ENCODE peak calls at places on chromosomes 13 and 19, in seven cellular contexts. B is dorsolateral prefrontal cortex, C is Caco-2, W is MCF 10A, P is AG09319, F is right atrium auricular region, Q is prostate gland. R is an unnamed sample.

GRCh38 chr19:32837531-32837930 is 32.0 kb downstream of the SLC7A9 start:
- DNase-seq in B (no peak), C (no peak), W (no peak), P (no peak), F (no peak), Q (no peak), R (no peak)

GRCh38 chr19:2550431-2551171 is 74.7 kb downstream of the GADD45B start:
- DNase-seq in B (peak), C (no peak), W (no peak), P (no peak), F (no peak), Q (no peak), R (no peak)

GRCh38 chr19:51116736-51117135 is 8.0 kb upstream of the SIGLEC9 start:
- DNase-seq in B (no peak), C (no peak), W (no peak), P (no peak), F (no peak), Q (no peak), R (no peak)

GRCh38 chr19:52945652-52946321 is 16.9 kb downstream of the ZNF816 start:
- DNase-seq in B (no peak), C (no peak), W (no peak), P (no peak), F (no peak), Q (peak), R (no peak)

GRCh38 chr13:46172531-46172991 is 9.4 kb downstream of the LCP1 start:
- DNase-seq in B (no peak), C (no peak), W (no peak), P (no peak), F (no peak), Q (no peak), R (no peak)

GRCh38 chr19:41373993-41374392 is 2.3 kb upstream of the TMEM91 start:
- DNase-seq in B (peak), C (no peak), W (peak), P (peak), F (peak), Q (peak), R (no peak)

GRCh38 chr19:10450853-10451609 is 30.7 kb downstream of the PDE4A start:
- DNase-seq in B (no peak), C (peak), W (peak), P (no peak), F (no peak), Q (no peak), R (no peak)

GRCh38 chr19:38769635-38770211 is 3.6 kb downstream of the LGALS7 start:
- DNase-seq in B (peak), C (peak), W (peak), P (peak), F (peak), Q (peak), R (peak)

GRCh38 chr19:12715929-12716328 is 7.8 kb downstream of the TNPO2 start:
- DNase-seq in B (no peak), C (no peak), W (no peak), P (no peak), F (no peak), Q (no peak), R (no peak)

GRCh38 chr13:60000081-60000480 is 163.6 kb downstream of the DIAPH3 start:
- DNase-seq in B (no peak), C (no peak), W (no peak), P (no peak), F (no peak), Q (no peak), R (no peak)

GRCh38 chr19:47430041-47430802 is 10.9 kb upstream of the MEIS3 start:
- DNase-seq in B (no peak), C (no peak), W (no peak), P (no peak), F (no peak), Q (peak), R (no peak)

GRCh38 chr19:57338798-57339378 is 12.2 kb upstream of the ZNF304 start:
- DNase-seq in B (no peak), C (no peak), W (no peak), P (no peak), F (no peak), Q (no peak), R (no peak)

GRCh38 chr19:44814517-44814916 is 5.6 kb downstream of the BCAM start:
- DNase-seq in B (no peak), C (no peak), W (no peak), P (no peak), F (no peak), Q (no peak), R (no peak)

GRCh38 chr19:33868076-33868735 is 71.5 kb downstream of the KCTD15 start:
- DNase-seq in B (no peak), C (no peak), W (no peak), P (no peak), F (no peak), Q (no peak), R (no peak)

GRCh38 chr13:99144306-99144705 is 56.3 kb upstream of the UBAC2 start:
- DNase-seq in B (no peak), C (no peak), W (no peak), P (no peak), F (no peak), Q (no peak), R (no peak)

GRCh38 chr13:98688373-98688772 is 64.1 kb downstream of the SLC15A1 start:
- DNase-seq in B (no peak), C (no peak), W (no peak), P (no peak), F (no peak), Q (no peak), R (no peak)

GRCh38 chr19:10407102-10407501 is 3.8 kb upstream of the CDC37 start:
- DNase-seq in B (no peak), C (no peak), W (no peak), P (no peak), F (no peak), Q (no peak), R (no peak)

GRCh38 chr13:100646030-100646673 is 28.4 kb downstream of the TMTC4 start:
- DNase-seq in B (peak), C (peak), W (peak), P (no peak), F (no peak), Q (no peak), R (peak)

GRCh38 chr19:43469160-43469480 is 3.7 kb upstream of the LYPD3 start:
- DNase-seq in B (no peak), C (no peak), W (no peak), P (no peak), F (no peak), Q (no peak), R (no peak)

GRCh38 chr13:82878536-82878935 is 1003.7 kb downstream of the SLITRK1 start:
- DNase-seq in B (no peak), C (no peak), W (peak), P (no peak), F (no peak), Q (no peak), R (no peak)

GRCh38 chr13:86020350-86021002 is 221.3 kb upstream of the SLITRK6 start:
- DNase-seq in B (no peak), C (no peak), W (peak), P (peak), F (no peak), Q (no peak), R (no peak)

GRCh38 chr19:2039082-2039958 is 11.7 kb downstream of the MKNK2 start:
- DNase-seq in B (no peak), C (no peak), W (no peak), P (no peak), F (no peak), Q (peak), R (no peak)

GRCh38 chr19:33373701-33374405 is at the start of gene CEBPG:
- DNase-seq in B (no peak), C (peak), W (peak), P (peak), F (no peak), Q (no peak), R (peak)

GRCh38 chr19:3389876-3390361 is 23.5 kb downstream of the NFIC start:
- DNase-seq in B (no peak), C (no peak), W (peak), P (no peak), F (no peak), Q (peak), R (no peak)

GRCh38 chr19:3880471-3881271 is at the start of gene ATCAY:
- DNase-seq in B (peak), C (no peak), W (no peak), P (no peak), F (no peak), Q (no peak), R (no peak)

GRCh38 chr13:61414686-61415664 is 674 bp downstream of the PCDH20 start:
- DNase-seq in B (peak), C (peak), W (peak), P (no peak), F (no peak), Q (peak), R (peak)

GRCh38 chr13:79119578-79120107 is 286.4 kb downstream of the RBM26 start:
- DNase-seq in B (no peak), C (no peak), W (no peak), P (no peak), F (no peak), Q (no peak), R (no peak)

GRCh38 chr19:44401108-44401786 is at the start of gene ZNF285:
- DNase-seq in B (peak), C (peak), W (peak), P (peak), F (peak), Q (peak), R (peak)

GRCh38 chr19:33659835-33660234 is 38.1 kb downstream of the CHST8 start:
- DNase-seq in B (no peak), C (no peak), W (no peak), P (no peak), F (no peak), Q (no peak), R (no peak)

GRCh38 chr13:23960566-23961156 is 63.4 kb upstream of the C1QTNF9B start:
- DNase-seq in B (no peak), C (peak), W (peak), P (no peak), F (no peak), Q (no peak), R (peak)

GRCh38 chr13:34207334-34207733 is 389.4 kb downstream of the RFC3 start:
- DNase-seq in B (no peak), C (peak), W (peak), P (no peak), F (no peak), Q (no peak), R (no peak)
- TF ChIP-seq CTCF in B (no peak), C (no peak), W (no peak), P (no peak), F (no peak), Q (no peak), R (no peak)

GRCh38 chr19:6196361-6196760 is 60.9 kb downstream of the ACSBG2 start:
- DNase-seq in B (no peak), C (no peak), W (no peak), P (no peak), F (no peak), Q (no peak), R (no peak)

GRCh38 chr19:6198896-6199239 is 63.4 kb downstream of the ACSBG2 start:
- DNase-seq in B (no peak), C (peak), W (no peak), P (no peak), F (no peak), Q (no peak), R (no peak)

GRCh38 chr19:6204212-6204611 is 68.7 kb downstream of the ACSBG2 start:
- DNase-seq in B (no peak), C (no peak), W (peak), P (no peak), F (no peak), Q (no peak), R (no peak)

GRCh38 chr19:6204866-6205723 is 69.6 kb downstream of the ACSBG2 start:
- DNase-seq in B (no peak), C (no peak), W (no peak), P (no peak), F (no peak), Q (no peak), R (no peak)

GRCh38 chr19:6199240-6199983 is 63.9 kb downstream of the ACSBG2 start:
- DNase-seq in B (peak), C (peak), W (peak), P (peak), F (peak), Q (peak), R (peak)
- TF ChIP-seq CTCF in B (peak), C (peak), W (no peak), P (no peak), F (peak), Q (peak), R (peak)

GRCh38 chr19:17489392-17490030 is 19.2 kb downstream of the SLC27A1 start:
- DNase-seq in B (no peak), C (no peak), W (no peak), P (no peak), F (no peak), Q (no peak), R (peak)
- TF ChIP-seq CTCF in B (no peak), C (no peak), W (no peak), P (no peak), F (no peak), Q (no peak), R (peak)

GRCh38 chr19:18495204-18495911 is 26.5 kb downstream of the ELL start:
- DNase-seq in B (no peak), C (no peak), W (no peak), P (no peak), F (no peak), Q (no peak), R (no peak)
- TF ChIP-seq CTCF in B (no peak), C (no peak), W (no peak), P (no peak), F (no peak), Q (no peak), R (no peak)

DNA sequence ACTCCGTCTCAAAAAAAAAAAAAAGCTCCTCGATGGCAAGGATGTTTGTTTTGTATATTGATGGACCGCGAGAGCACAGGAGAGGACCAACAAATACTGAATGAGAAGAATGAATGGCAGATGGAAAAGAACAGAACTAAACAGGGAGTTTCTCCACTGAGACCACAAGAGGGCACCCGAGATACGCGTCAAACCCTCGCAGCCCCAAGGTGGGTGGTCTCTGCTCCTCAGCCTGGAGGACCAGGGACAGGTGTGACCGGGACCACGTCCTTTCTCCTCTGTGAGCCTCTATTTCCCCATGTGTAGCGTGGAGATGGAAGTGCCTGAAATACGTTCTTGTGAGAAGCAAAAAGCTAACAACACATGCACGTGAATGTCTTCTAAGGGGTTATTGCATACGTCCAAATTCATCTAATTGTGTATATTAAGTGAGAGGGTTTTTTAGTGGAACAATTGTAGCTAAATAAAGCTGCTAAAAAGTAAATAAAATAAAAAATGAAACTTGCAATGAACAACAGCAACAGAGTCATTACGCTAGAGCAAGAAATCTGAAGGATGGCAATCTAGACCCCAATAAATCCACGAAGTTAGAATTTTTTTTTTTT is 8.3 kb upstream of the CDC42EP5 start:
- DNase-seq in B (no peak), C (peak), W (peak), P (no peak), F (no peak), Q (no peak), R (peak)
- TF ChIP-seq CTCF in B (peak), C (peak), W (peak), P (peak), F (peak), Q (peak), R (peak)

GRCh38 chr13:51767100-51767499 is 36.9 kb downstream of the DHRS12 start:
- DNase-seq in B (no peak), C (no peak), W (no peak), P (no peak), F (no peak), Q (no peak), R (peak)

GRCh38 chr13:51763486-51763885 is 40.5 kb downstream of the DHRS12 start:
- DNase-seq in B (no peak), C (no peak), W (no peak), P (no peak), F (no peak), Q (no peak), R (no peak)

GRCh38 chr13:51761638-51762350 is 42.2 kb downstream of the DHRS12 start:
- DNase-seq in B (no peak), C (no peak), W (no peak), P (no peak), F (no peak), Q (no peak), R (no peak)

GRCh38 chr13:51765142-51765515 is 38.8 kb downstream of the DHRS12 start:
- DNase-seq in B (no peak), C (no peak), W (no peak), P (no peak), F (no peak), Q (no peak), R (no peak)

DNA sequence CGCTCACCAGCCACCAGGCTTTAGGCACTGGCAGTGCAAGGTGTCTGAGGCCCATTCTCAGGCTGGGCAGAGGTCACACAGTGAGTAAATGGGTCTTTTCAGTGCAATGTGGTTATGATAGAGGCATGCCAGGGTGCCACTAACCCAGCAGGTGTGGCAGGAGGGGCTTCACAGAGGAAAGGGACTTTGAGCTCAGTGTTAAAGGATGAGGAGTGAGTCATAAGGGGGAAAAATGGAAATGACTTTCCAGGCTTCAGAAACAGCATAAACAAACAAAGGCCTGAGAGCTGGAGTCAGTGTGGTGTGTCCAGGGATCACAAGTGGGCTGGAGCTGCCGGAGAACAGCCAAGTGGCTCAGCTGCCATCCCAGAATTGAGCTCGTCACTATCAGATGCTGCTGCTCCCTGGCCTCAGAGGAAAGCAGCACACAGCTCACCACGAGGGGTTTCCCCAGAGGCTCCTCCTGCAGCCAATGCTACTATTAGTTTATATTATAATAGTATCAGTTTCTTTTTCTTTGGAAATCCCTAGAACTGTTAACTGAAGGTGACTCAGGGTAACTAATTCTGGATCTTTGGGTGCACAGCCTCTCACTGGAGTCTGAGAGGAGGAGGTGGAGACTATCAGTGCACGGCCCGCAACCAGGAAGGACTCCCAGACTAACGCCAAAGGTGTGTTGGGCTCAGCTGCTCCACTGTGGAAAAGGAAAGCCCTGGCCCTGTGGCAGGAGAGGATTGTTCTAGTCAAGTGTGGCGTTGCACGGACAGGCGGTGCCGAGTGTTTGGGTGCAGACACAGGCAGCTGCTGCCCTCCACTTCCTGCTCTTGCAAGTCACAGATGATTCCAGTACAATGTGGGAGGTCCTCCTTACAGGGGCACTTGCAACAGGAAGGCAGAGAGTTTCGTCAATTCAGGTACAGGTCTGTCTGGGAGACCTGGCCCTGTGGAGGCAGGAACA is 39.5 kb downstream of the DHRS12 start:
- DNase-seq in B (peak), C (no peak), W (no peak), P (peak), F (peak), Q (no peak), R (no peak)
- TF ChIP-seq CTCF in B (no peak), C (no peak), W (no peak), P (peak), F (no peak), Q (no peak), R (no peak)

GRCh38 chr13:49494645-49495044 is 1.1 kb upstream of the PHF11 start:
- DNase-seq in B (no peak), C (no peak), W (peak), P (no peak), F (no peak), Q (no peak), R (no peak)
- TF ChIP-seq CTCF in B (no peak), C (no peak), W (no peak), P (no peak), F (no peak), Q (no peak), R (no peak)

GRCh38 chr19:48616491-48617056 is 1.7 kb upstream of the FAM83E start:
- DNase-seq in B (no peak), C (no peak), W (no peak), P (no peak), F (no peak), Q (no peak), R (no peak)

GRCh38 chr19:48618278-48618915 is 581 bp downstream of the RPL18 start:
- DNase-seq in B (no peak), C (no peak), W (no peak), P (no peak), F (no peak), Q (no peak), R (no peak)

GRCh38 chr19:48617146-48617937 is 1.6 kb downstream of the RPL18 start:
- DNase-seq in B (no peak), C (no peak), W (peak), P (no peak), F (no peak), Q (peak), R (no peak)

GRCh38 chr19:48619692-48620565 is 623 bp downstream of the SPHK2 start:
- DNase-seq in B (no peak), C (no peak), W (peak), P (no peak), F (no peak), Q (no peak), R (no peak)

DNA sequence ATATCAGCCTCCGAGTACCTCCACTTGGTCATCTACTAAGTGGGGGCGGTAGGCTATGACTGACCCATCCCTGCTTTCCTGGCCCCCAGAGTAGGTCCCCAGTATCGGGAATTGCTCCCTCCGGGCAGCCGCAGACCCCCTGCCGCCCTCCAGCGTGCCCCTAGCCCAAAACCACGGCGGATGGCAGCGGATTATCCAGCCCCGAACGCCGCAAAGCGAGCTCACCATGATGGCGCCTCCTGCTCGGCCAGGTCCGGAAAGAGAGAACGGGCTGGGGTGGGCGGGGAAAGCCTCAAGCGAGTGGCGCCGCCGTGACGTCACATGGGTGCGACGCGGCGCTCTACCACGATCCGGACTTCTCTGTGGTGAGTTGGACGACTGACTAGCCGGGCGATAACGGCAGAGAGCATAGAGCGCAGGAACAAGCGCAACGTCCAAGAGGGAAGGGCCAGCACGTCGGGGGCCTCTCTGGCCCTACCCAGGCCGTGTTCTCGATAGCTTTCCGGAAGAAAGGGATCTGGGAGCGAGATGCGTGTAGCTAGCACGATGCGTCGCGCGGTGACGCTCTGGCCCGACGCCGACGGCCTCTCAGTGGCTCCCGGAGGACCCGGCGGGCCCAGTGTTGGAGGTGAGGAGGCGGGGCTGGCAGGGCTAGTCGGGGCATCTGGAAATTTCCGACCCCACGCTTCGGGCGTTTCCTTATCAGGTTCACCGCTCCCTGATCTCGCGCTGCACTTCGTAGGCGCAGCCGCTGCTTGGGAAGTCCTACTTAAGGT is at the start of the genes RPL18 and SPHK2:
- DNase-seq in B (peak), C (peak), W (peak), P (peak), F (peak), Q (peak), R (peak)
- TF ChIP-seq CTCF in B (no peak), C (no peak), W (no peak), P (no peak), F (peak), Q (peak), R (no peak)

R was measured in endothelial cell.